ENCODE peak calls at places on chromosome 7, in nine cellular contexts. Q is brain microvascular endothelial cell, S is iPS DF 6.9, L is heart left ventricle, Y is GM23248, U is pancreas, H is fibroblast of lung, P is PC-9, G is A549. V is an unnamed sample.
A peak's percentile ranks its signal among the peaks of the same experiment; 100 is the strongest.

GRCh38 chr7:77765906-77766800 is 32.1 kb downstream of the TMEM60 start:
- DNase-seq in S (no peak), Q (no peak), G (no peak), P (no peak), U (no peak), Y (no peak), L (no peak), H (peak; percentile 26), V (no peak)

GRCh38 chr7:112566392-112567324 is 85.9 kb downstream of the LSMEM1 start:
- DNase-seq in Q (no peak), G (no peak), S (no peak), L (no peak), P (no peak), U (no peak), Y (no peak), H (no peak), V (no peak)

GRCh38 chr7:115827305-115828045 is 203.1 kb downstream of the TFEC start:
- DNase-seq in S (no peak), Y (no peak), U (no peak), G (no peak), Q (no peak), P (no peak), H (no peak), L (no peak), V (no peak)

GRCh38 chr7:113404245-113404644 is 285.9 kb upstream of the SMIM30 start:
- DNase-seq in G (peak; percentile 3), U (no peak), S (peak; percentile 29), P (no peak), L (no peak), Y (no peak), H (no peak), Q (no peak), V (no peak)

GRCh38 chr7:70776627-70777101 is 355.3 kb upstream of the GALNT17 start:
- DNase-seq in G (no peak), P (no peak), Y (peak; percentile 47), U (no peak), L (no peak), S (no peak), H (no peak), Q (no peak), V (peak; percentile 65)

GRCh38 chr7:17530741-17531417 is 232.4 kb downstream of the AHR start:
- DNase-seq in H (peak; percentile 39), L (no peak), P (no peak), U (no peak), G (no peak), S (peak; percentile 20), Y (no peak), Q (no peak), V (no peak)

GRCh38 chr7:128211626-128212025 is 29.5 kb upstream of the LEP start:
- DNase-seq in U (no peak), S (no peak), Q (no peak), L (no peak), Y (no peak), P (no peak), H (no peak), G (no peak), V (no peak)

GRCh38 chr7:106462365-106462859 is 177.6 kb upstream of the NAMPT start:
- DNase-seq in Q (peak; percentile 11), U (no peak), H (peak; percentile 70), G (no peak), S (no peak), L (no peak), Y (peak; percentile 56), P (peak; percentile 33), V (no peak)

GRCh38 chr7:11613292-11613930 is 218.6 kb downstream of the THSD7A start:
- DNase-seq in P (no peak), U (no peak), H (no peak), L (no peak), Y (no peak), Q (no peak), G (no peak), S (no peak), V (no peak)

GRCh38 chr7:112286294-112287086 is 80.0 kb downstream of the ZNF277 start:
- DNase-seq in S (no peak), Y (no peak), Q (no peak), P (no peak), H (no peak), L (no peak), G (no peak), U (no peak), V (no peak)

GRCh38 chr7:113256883-113257531 is 138.7 kb upstream of the SMIM30 start:
- DNase-seq in L (no peak), P (no peak), S (no peak), U (no peak), H (no peak), G (no peak), Q (no peak), Y (peak; percentile 16), V (no peak)

GRCh38 chr7:94449151-94449725 is 54.5 kb downstream of the COL1A2 start:
- DNase-seq in G (peak; percentile 28), H (peak; percentile 71), P (no peak), U (no peak), Q (no peak), S (no peak), L (no peak), Y (peak; percentile 74), V (no peak)

GRCh38 chr7:20488850-20489249 is 126.6 kb upstream of the ABCB5 start:
- DNase-seq in U (no peak), H (no peak), P (no peak), L (no peak), G (no peak), S (no peak), Q (no peak), Y (no peak), V (no peak)

GRCh38 chr7:40469481-40469880 is 334.7 kb downstream of the SUGCT start:
- DNase-seq in S (no peak), Q (peak; percentile 84), H (peak; percentile 28), U (no peak), P (no peak), L (no peak), Y (peak; percentile 91), G (no peak), V (no peak)

GRCh38 chr7:95491634-95492314 is 6.0 kb downstream of the ASB4 start:
- DNase-seq in G (no peak), L (no peak), H (no peak), Y (no peak), P (peak; percentile 87), U (no peak), S (no peak), Q (no peak), V (no peak)

GRCh38 chr7:74401137-74401859 is 52.4 kb upstream of the GTF2IRD1 start:
- DNase-seq in S (peak; percentile 90), G (peak; percentile 66), Y (peak; percentile 65), Q (peak; percentile 48), H (peak; percentile 52), L (peak; percentile 47), P (peak; percentile 80), U (peak; percentile 76), V (peak; percentile 42)

DNA sequence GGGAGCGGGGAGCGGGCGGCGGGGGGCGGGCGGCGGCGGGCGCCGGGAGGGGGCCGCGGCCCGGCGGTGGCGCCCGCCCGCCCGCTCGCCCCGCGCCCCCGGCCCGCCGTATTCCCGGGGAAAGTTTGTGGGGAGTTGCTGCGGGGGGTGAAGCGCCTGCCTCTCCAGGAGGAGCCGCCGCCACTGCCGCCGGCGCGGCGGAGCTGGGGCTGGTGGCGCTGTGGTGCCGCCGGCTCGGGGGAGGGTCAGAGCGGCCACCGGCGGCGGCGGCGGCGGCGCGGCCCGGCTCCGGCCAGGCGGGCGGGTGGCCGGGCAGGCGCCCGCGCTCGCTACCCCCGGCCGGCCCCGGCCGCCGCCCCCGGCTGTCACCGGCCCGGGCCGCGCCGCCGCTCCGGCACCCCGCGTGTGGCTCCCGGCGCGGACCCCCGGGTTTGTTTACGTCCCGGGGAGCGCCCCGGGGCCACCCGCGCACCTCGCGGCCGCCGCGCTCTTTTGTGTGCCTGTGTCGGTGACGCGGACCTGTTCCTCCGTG is 861 bp upstream of the CUX1 start:
- DNase-seq in S (no peak), H (peak; percentile 44), P (peak; percentile 60), L (peak; percentile 61), Y (peak; percentile 73), U (peak; percentile 68), G (no peak), Q (no peak), V (no peak)
- H3K27ac ChIP-seq in S (no peak overlapping the region), H (no peak overlapping the region), P (no peak overlapping the region), L (peak overlapping the region; percentile 81), Y (no peak overlapping the region), U (no peak overlapping the region), G (peak overlapping the region; percentile 99), Q (peak overlapping the region; percentile 14), V (no peak overlapping the region)

DNA sequence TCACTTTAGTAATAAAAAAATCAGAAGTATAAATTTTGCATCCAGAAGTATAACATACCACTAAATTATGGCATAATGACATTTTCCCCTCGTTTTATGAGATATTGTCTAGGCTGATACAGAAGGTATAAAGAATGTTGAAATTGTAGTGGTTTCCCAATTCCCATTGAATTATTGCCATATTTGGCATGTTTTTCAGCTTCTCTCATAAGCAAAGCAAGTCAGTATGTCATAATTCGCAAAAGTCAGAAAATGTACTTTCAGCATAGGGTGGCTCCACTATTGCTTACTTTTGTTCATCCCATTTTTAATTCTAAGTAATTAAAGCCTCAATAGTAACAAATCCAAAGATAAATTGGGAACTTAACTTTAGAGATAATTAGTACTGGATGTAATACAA is 19.7 kb upstream of the PTPRZ1 start:
- DNase-seq in P (no peak), H (no peak), U (no peak), Y (no peak), Q (no peak), L (no peak), S (no peak), G (no peak), V (no peak)
- H3K27ac ChIP-seq in P (no peak overlapping the region), H (no peak overlapping the region), U (no peak overlapping the region), Y (no peak overlapping the region), Q (no peak overlapping the region), L (no peak overlapping the region), S (no peak overlapping the region), G (no peak overlapping the region), V (no peak overlapping the region)

GRCh38 chr7:142808461-142808801 is 37.7 kb downstream of the PRSS2 start:
- DNase-seq in H (no peak), U (no peak), S (no peak), L (no peak), Y (no peak), G (no peak), Q (no peak), P (no peak), V (no peak)
- H3K27ac ChIP-seq in H (no peak overlapping the region), U (no peak overlapping the region), S (no peak overlapping the region), L (no peak overlapping the region), Y (no peak overlapping the region), G (no peak overlapping the region), Q (peak overlapping the region; percentile 92), P (peak overlapping the region; percentile 96), V (no peak overlapping the region)

GRCh38 chr7:134850048-134850447 is 70.6 kb downstream of the CALD1 start:
- DNase-seq in H (no peak), Q (peak; percentile 47), Y (no peak), G (no peak), P (no peak), U (no peak), L (no peak), S (no peak), V (no peak)

GRCh38 chr7:134851141-134851540 is 71.7 kb downstream of the CALD1 start:
- DNase-seq in S (no peak), Y (no peak), L (no peak), P (no peak), G (no peak), U (no peak), Q (no peak), H (no peak), V (no peak)

GRCh38 chr7:134855467-134855866 is 76.0 kb downstream of the CALD1 start:
- DNase-seq in Q (no peak), G (no peak), S (no peak), L (no peak), U (no peak), P (no peak), H (peak; percentile 67), Y (peak; percentile 35), V (no peak)

GRCh38 chr7:134854816-134855215 is 75.4 kb downstream of the CALD1 start:
- DNase-seq in Y (peak; percentile 60), G (no peak), S (no peak), H (no peak), Q (no peak), P (no peak), U (no peak), L (peak; percentile 47), V (no peak)

GRCh38 chr7:134852626-134853025 is 73.2 kb downstream of the CALD1 start:
- DNase-seq in Q (no peak), Y (no peak), L (no peak), G (no peak), U (no peak), P (no peak), H (peak; percentile 46), S (no peak), V (no peak)
- H3K27ac ChIP-seq in Q (no peak overlapping the region), Y (no peak overlapping the region), L (peak overlapping the region; percentile 5), G (no peak overlapping the region), U (no peak overlapping the region), P (no peak overlapping the region), H (no peak overlapping the region), S (no peak overlapping the region), V (no peak overlapping the region)